ENCODE peak calls at places on chromosomes 7 and 10, in nine cellular contexts. One of them, this sample, is unnamed. For H3K4me1, the result is how much of the 10 kb centered on the place peaks cover.

GRCh38 chr7:11474902-11475585 is 357.0 kb downstream of the THSD7A start:
- DNase-seq in CD8-positive, alpha-beta T cell: no peak
- DNase-seq in mucosa of descending colon: no peak
- DNase-seq in mammary epithelial cell: no peak
- DNase-seq in heart left ventricle: no peak
- DNase-seq in PC-3: no peak
- DNase-seq in IMR-90: no peak
- DNase-seq in PC-9: no peak
- DNase-seq in ovary: no peak
- DNase-seq in this sample: no peak

GRCh38 chr10:5811387-5811821 is 1.8 kb downstream of the GDI2 start:
- DNase-seq in CD8-positive, alpha-beta T cell: no peak
- DNase-seq in mucosa of descending colon: no peak
- DNase-seq in mammary epithelial cell: peak
- DNase-seq in heart left ventricle: no peak
- DNase-seq in PC-3: peak
- DNase-seq in IMR-90: peak
- DNase-seq in PC-9: no peak
- DNase-seq in ovary: no peak
- DNase-seq in this sample: no peak

GRCh38 chr10:3978762-3979161 is 193.8 kb upstream of the KLF6 start:
- DNase-seq in CD8-positive, alpha-beta T cell: no peak
- DNase-seq in mucosa of descending colon: peak
- DNase-seq in mammary epithelial cell: peak
- DNase-seq in heart left ventricle: no peak
- DNase-seq in PC-3: no peak
- DNase-seq in IMR-90: no peak
- DNase-seq in PC-9: no peak
- DNase-seq in ovary: no peak
- DNase-seq in this sample: no peak

GRCh38 chr10:63554666-63555065 is 33.5 kb downstream of the REEP3 start:
- DNase-seq in CD8-positive, alpha-beta T cell: peak
- DNase-seq in mucosa of descending colon: peak
- DNase-seq in mammary epithelial cell: peak
- DNase-seq in heart left ventricle: no peak
- DNase-seq in PC-3: peak
- DNase-seq in IMR-90: peak
- DNase-seq in PC-9: peak
- DNase-seq in ovary: no peak
- DNase-seq in this sample: no peak

GRCh38 chr10:69406302-69406811 is 10.4 kb downstream of the TACR2 start:
- DNase-seq in CD8-positive, alpha-beta T cell: no peak
- DNase-seq in mucosa of descending colon: no peak
- DNase-seq in mammary epithelial cell: peak
- DNase-seq in heart left ventricle: peak
- DNase-seq in PC-3: peak
- DNase-seq in IMR-90: no peak
- DNase-seq in PC-9: no peak
- DNase-seq in ovary: peak
- DNase-seq in this sample: peak

GRCh38 chr7:3300221-3300650 is 816 bp upstream of the SDK1 start:
- DNase-seq in CD8-positive, alpha-beta T cell: no peak
- DNase-seq in mucosa of descending colon: no peak
- DNase-seq in mammary epithelial cell: no peak
- DNase-seq in heart left ventricle: no peak
- DNase-seq in PC-3: peak
- DNase-seq in IMR-90: peak
- DNase-seq in PC-9: no peak
- DNase-seq in ovary: no peak
- DNase-seq in this sample: peak

GRCh38 chr10:27743736-27744477 is 1.7 kb downstream of the MKX start:
- DNase-seq in CD8-positive, alpha-beta T cell: no peak
- DNase-seq in mucosa of descending colon: no peak
- DNase-seq in mammary epithelial cell: peak
- DNase-seq in heart left ventricle: no peak
- DNase-seq in PC-3: peak
- DNase-seq in IMR-90: peak
- DNase-seq in PC-9: no peak
- DNase-seq in ovary: no peak
- DNase-seq in this sample: no peak

GRCh38 chr7:27784399-27785053 is 44.6 kb downstream of the TAX1BP1 start:
- DNase-seq in CD8-positive, alpha-beta T cell: no peak
- DNase-seq in mucosa of descending colon: peak
- DNase-seq in mammary epithelial cell: peak
- DNase-seq in heart left ventricle: no peak
- DNase-seq in PC-3: peak
- DNase-seq in IMR-90: peak
- DNase-seq in PC-9: peak
- DNase-seq in ovary: no peak
- DNase-seq in this sample: no peak

GRCh38 chr7:24723178-24723530 is 34.1 kb downstream of the GSDME start:
- DNase-seq in CD8-positive, alpha-beta T cell: no peak
- DNase-seq in mucosa of descending colon: no peak
- DNase-seq in mammary epithelial cell: no peak
- DNase-seq in heart left ventricle: no peak
- DNase-seq in PC-3: no peak
- DNase-seq in IMR-90: no peak
- DNase-seq in PC-9: no peak
- DNase-seq in ovary: no peak
- DNase-seq in this sample: no peak

GRCh38 chr7:1619152-1620079 is 49.6 kb upstream of the PSMG3 start:
- DNase-seq in CD8-positive, alpha-beta T cell: no peak
- DNase-seq in mucosa of descending colon: no peak
- DNase-seq in mammary epithelial cell: no peak
- DNase-seq in heart left ventricle: no peak
- DNase-seq in PC-3: no peak
- DNase-seq in IMR-90: no peak
- DNase-seq in PC-9: no peak
- DNase-seq in ovary: no peak
- DNase-seq in this sample: no peak

GRCh38 chr10:35768731-35769130 is 126.6 kb upstream of the FZD8 start:
- DNase-seq in CD8-positive, alpha-beta T cell: no peak
- DNase-seq in mucosa of descending colon: no peak
- DNase-seq in mammary epithelial cell: no peak
- DNase-seq in heart left ventricle: no peak
- DNase-seq in PC-3: no peak
- DNase-seq in IMR-90: no peak
- DNase-seq in PC-9: no peak
- DNase-seq in ovary: no peak
- DNase-seq in this sample: no peak

GRCh38 chr10:132158810-132159209 is 27.9 kb upstream of the DPYSL4 start:
- DNase-seq in CD8-positive, alpha-beta T cell: no peak
- DNase-seq in mucosa of descending colon: no peak
- DNase-seq in mammary epithelial cell: no peak
- DNase-seq in heart left ventricle: no peak
- DNase-seq in PC-3: no peak
- DNase-seq in IMR-90: no peak
- DNase-seq in PC-9: no peak
- DNase-seq in ovary: no peak
- DNase-seq in this sample: no peak

GRCh38 chr7:111756687-111757178 is 194.4 kb upstream of the IMMP2L start:
- DNase-seq in CD8-positive, alpha-beta T cell: no peak
- DNase-seq in mucosa of descending colon: peak
- DNase-seq in mammary epithelial cell: peak
- DNase-seq in heart left ventricle: peak
- DNase-seq in PC-3: no peak
- DNase-seq in IMR-90: peak
- DNase-seq in PC-9: no peak
- DNase-seq in ovary: peak
- DNase-seq in this sample: peak

GRCh38 chr7:94266278-94266677 is 128.4 kb upstream of the COL1A2 start:
- DNase-seq in CD8-positive, alpha-beta T cell: no peak
- DNase-seq in mucosa of descending colon: peak
- DNase-seq in mammary epithelial cell: peak
- DNase-seq in heart left ventricle: no peak
- DNase-seq in PC-3: no peak
- DNase-seq in IMR-90: no peak
- DNase-seq in PC-9: peak
- DNase-seq in ovary: no peak
- DNase-seq in this sample: no peak

DNA sequence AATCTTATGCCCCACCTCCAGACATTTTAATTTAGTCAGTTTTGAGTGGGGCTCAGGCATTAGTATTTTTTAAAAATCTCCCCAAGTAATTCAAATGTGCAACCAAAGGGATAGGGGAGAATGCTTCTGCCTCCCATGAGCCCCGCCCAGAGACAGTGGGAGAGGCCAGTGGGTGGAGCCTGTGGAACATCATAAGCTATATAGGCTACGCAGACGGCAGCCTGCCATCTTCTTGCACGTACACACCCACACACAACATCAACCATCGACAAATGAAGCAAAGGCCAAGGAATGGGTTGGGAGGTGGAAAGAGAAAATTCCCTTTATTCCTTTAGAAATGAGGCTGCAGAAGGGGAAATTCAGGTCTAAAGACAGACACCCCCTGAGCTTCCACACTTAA is 25.2 kb downstream of the CREB3L2 start:
- DNase-seq in CD8-positive, alpha-beta T cell: no peak
- DNase-seq in mucosa of descending colon: no peak
- DNase-seq in mammary epithelial cell: no peak
- DNase-seq in heart left ventricle: no peak
- DNase-seq in PC-3: no peak
- DNase-seq in IMR-90: no peak
- DNase-seq in PC-9: no peak
- DNase-seq in ovary: no peak
- DNase-seq in this sample: no peak
- H3K4me1 ChIP-seq in CD8-positive, alpha-beta T cell: under half
- H3K4me1 ChIP-seq in mucosa of descending colon: under half
- H3K4me1 ChIP-seq in mammary epithelial cell: under half
- H3K4me1 ChIP-seq in heart left ventricle: under half
- H3K4me1 ChIP-seq in PC-3: under half
- H3K4me1 ChIP-seq in IMR-90: under half
- H3K4me1 ChIP-seq in PC-9: under half
- H3K4me1 ChIP-seq in ovary: under half
- H3K4me1 ChIP-seq in this sample: under half

DNA sequence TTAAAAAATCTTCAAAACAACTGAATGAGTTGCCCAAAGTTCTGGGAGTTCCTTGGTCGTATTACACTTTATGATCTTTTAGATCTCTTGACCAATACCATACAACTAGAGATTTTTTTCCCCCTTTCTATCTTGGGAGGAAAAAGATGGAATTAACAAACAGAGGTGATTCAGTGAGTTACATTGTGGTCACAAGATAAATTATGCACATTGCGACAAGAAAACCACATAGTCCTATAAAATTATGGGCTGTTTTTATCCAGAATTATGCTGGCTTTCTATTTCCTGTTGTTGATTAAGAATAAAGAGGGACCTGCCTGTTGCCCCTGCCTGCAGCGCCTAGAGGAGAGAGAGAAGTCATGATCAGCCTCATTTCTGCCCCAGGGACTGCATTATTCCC is 8.2 kb upstream of the SGPL1 start:
- DNase-seq in CD8-positive, alpha-beta T cell: no peak
- DNase-seq in mucosa of descending colon: no peak
- DNase-seq in mammary epithelial cell: peak
- DNase-seq in heart left ventricle: no peak
- DNase-seq in PC-3: peak
- DNase-seq in IMR-90: no peak
- DNase-seq in PC-9: peak
- DNase-seq in ovary: no peak
- DNase-seq in this sample: no peak
- TF ChIP-seq CTCF in CD8-positive, alpha-beta T cell: no peak
- TF ChIP-seq CTCF in mucosa of descending colon: no peak
- TF ChIP-seq CTCF in mammary epithelial cell: no peak
- TF ChIP-seq CTCF in heart left ventricle: no peak
- TF ChIP-seq CTCF in PC-3: no peak
- TF ChIP-seq CTCF in IMR-90: no peak
- TF ChIP-seq CTCF in PC-9: no peak
- TF ChIP-seq CTCF in ovary: no peak
- TF ChIP-seq CTCF in this sample: no peak

DNA sequence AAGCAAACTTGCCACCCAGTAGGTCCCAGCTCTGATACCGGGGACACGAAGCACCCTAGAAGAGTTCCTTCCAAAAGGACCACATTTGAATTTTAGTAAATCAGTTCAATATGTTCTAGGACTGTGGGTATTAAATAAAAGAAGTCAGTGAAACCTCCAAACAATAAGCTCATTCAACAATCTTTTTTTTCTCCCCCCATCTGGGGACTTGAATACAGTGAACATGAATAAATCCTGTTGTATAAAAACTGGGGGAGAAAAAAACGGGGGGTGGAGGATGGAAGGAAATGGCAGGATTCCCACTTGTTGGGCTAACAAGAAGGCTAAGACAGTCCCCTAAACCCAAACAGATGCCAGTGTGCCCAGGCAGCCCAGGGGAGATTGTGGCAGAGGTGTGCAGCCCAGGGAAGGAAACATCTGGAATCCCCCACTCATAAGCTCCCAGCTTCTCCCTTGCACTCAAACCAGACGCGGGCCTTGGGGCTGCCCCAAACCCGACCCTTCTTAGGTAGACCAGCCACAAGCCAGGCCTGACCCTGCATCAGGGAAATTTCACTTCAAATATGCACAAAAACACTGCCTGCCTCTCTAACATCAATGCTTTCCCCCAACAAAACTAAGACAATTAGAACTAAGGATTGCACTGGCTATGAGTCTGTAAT is 8.8 kb downstream of the AFAP1L2 start:
- DNase-seq in CD8-positive, alpha-beta T cell: no peak
- DNase-seq in mucosa of descending colon: no peak
- DNase-seq in mammary epithelial cell: no peak
- DNase-seq in heart left ventricle: no peak
- DNase-seq in PC-3: no peak
- DNase-seq in IMR-90: no peak
- DNase-seq in PC-9: no peak
- DNase-seq in ovary: no peak
- DNase-seq in this sample: no peak
- H3K4me1 ChIP-seq in CD8-positive, alpha-beta T cell: under half
- H3K4me1 ChIP-seq in mucosa of descending colon: under half
- H3K4me1 ChIP-seq in mammary epithelial cell: half or more
- H3K4me1 ChIP-seq in heart left ventricle: under half
- H3K4me1 ChIP-seq in PC-3: under half
- H3K4me1 ChIP-seq in IMR-90: under half
- H3K4me1 ChIP-seq in PC-9: under half
- H3K4me1 ChIP-seq in ovary: under half
- H3K4me1 ChIP-seq in this sample: under half

GRCh38 chr10:110668443-110668842 is 24.3 kb downstream of the RBM20 start:
- DNase-seq in CD8-positive, alpha-beta T cell: no peak
- DNase-seq in mucosa of descending colon: no peak
- DNase-seq in mammary epithelial cell: no peak
- DNase-seq in heart left ventricle: no peak
- DNase-seq in PC-3: no peak
- DNase-seq in IMR-90: no peak
- DNase-seq in PC-9: no peak
- DNase-seq in ovary: no peak
- DNase-seq in this sample: no peak

GRCh38 chr10:110667620-110668343 is 23.6 kb downstream of the RBM20 start:
- DNase-seq in CD8-positive, alpha-beta T cell: no peak
- DNase-seq in mucosa of descending colon: no peak
- DNase-seq in mammary epithelial cell: no peak
- DNase-seq in heart left ventricle: no peak
- DNase-seq in PC-3: no peak
- DNase-seq in IMR-90: no peak
- DNase-seq in PC-9: no peak
- DNase-seq in ovary: no peak
- DNase-seq in this sample: no peak

GRCh38 chr10:110671788-110672579 is 27.8 kb downstream of the RBM20 start:
- DNase-seq in CD8-positive, alpha-beta T cell: peak
- DNase-seq in mucosa of descending colon: peak
- DNase-seq in mammary epithelial cell: peak
- DNase-seq in heart left ventricle: peak
- DNase-seq in PC-3: peak
- DNase-seq in IMR-90: peak
- DNase-seq in PC-9: peak
- DNase-seq in ovary: peak
- DNase-seq in this sample: peak

GRCh38 chr10:110672580-110672919 is 28.4 kb downstream of the RBM20 start:
- DNase-seq in CD8-positive, alpha-beta T cell: no peak
- DNase-seq in mucosa of descending colon: no peak
- DNase-seq in mammary epithelial cell: no peak
- DNase-seq in heart left ventricle: no peak
- DNase-seq in PC-3: no peak
- DNase-seq in IMR-90: no peak
- DNase-seq in PC-9: no peak
- DNase-seq in ovary: no peak
- DNase-seq in this sample: no peak

GRCh38 chr10:110670335-110670734 is 26.2 kb downstream of the RBM20 start:
- DNase-seq in CD8-positive, alpha-beta T cell: no peak
- DNase-seq in mucosa of descending colon: no peak
- DNase-seq in mammary epithelial cell: no peak
- DNase-seq in heart left ventricle: no peak
- DNase-seq in PC-3: no peak
- DNase-seq in IMR-90: no peak
- DNase-seq in PC-9: no peak
- DNase-seq in ovary: no peak
- DNase-seq in this sample: no peak
- TF ChIP-seq CTCF in CD8-positive, alpha-beta T cell: no peak
- TF ChIP-seq CTCF in mucosa of descending colon: no peak
- TF ChIP-seq CTCF in mammary epithelial cell: no peak
- TF ChIP-seq CTCF in heart left ventricle: no peak
- TF ChIP-seq CTCF in PC-3: no peak
- TF ChIP-seq CTCF in IMR-90: no peak
- TF ChIP-seq CTCF in PC-9: no peak
- TF ChIP-seq CTCF in ovary: no peak
- TF ChIP-seq CTCF in this sample: no peak

This sample was measured in body of pancreas.